ENCODE peak calls at places on chromosomes 2 and 18, in six cellular contexts. K is A549, X is K562, C is endothelial cell of umbilical vein, I is HepG2, T is GM12878. N is an unnamed sample.

GRCh38 chr2:190571666-190572065 is 37.1 kb upstream of the NEMP2 start:
- DNase-seq in T (no peak), K (no peak), X (no peak), I (no peak), C (no peak), N (peak)

GRCh38 chr2:36338827-36339145 is 16.8 kb upstream of the CRIM1 start:
- DNase-seq in I (peak), X (no peak), C (no peak), K (peak), T (no peak), N (no peak)

GRCh38 chr18:59383831-59384230 is 24.8 kb upstream of the LMAN1 start:
- DNase-seq in C (no peak), X (no peak), T (no peak), K (no peak), I (no peak), N (no peak)

GRCh38 chr2:158922610-158923009 is 45.8 kb upstream of the TANC1 start:
- DNase-seq in K (no peak), T (no peak), C (no peak), I (no peak), X (no peak), N (no peak)

GRCh38 chr2:39524756-39525635 is 87.9 kb upstream of the MAP4K3 start:
- DNase-seq in C (no peak), X (no peak), K (no peak), I (no peak), T (no peak), N (no peak)

GRCh38 chr2:203532957-203533695 is 2.0 kb downstream of the RAPH1 start:
- DNase-seq in T (no peak), I (peak), C (peak), K (peak), X (peak), N (no peak)

GRCh38 chr2:5111581-5111980 is 580.6 kb upstream of the SOX11 start:
- DNase-seq in K (no peak), C (no peak), I (no peak), X (no peak), T (no peak), N (no peak)

GRCh38 chr2:100891911-100892642 is 72.1 kb downstream of the NPAS2 start:
- DNase-seq in T (no peak), K (peak), C (no peak), I (peak), X (peak), N (peak)

GRCh38 chr2:39403311-39403710 is 33.8 kb downstream of the MAP4K3 start:
- DNase-seq in X (no peak), K (no peak), I (no peak), T (no peak), C (no peak), N (no peak)

GRCh38 chr18:49846263-49846662 is 32.9 kb upstream of the ACAA2 start:
- DNase-seq in T (no peak), C (no peak), X (no peak), I (no peak), K (no peak), N (no peak)

GRCh38 chr18:76416935-76417334 is 78.1 kb downstream of the ZNF516 start:
- DNase-seq in X (no peak), T (no peak), K (no peak), I (no peak), C (no peak), N (no peak)

GRCh38 chr2:2269989-2270562 is 61.0 kb downstream of the MYT1L start:
- DNase-seq in T (no peak), K (no peak), C (no peak), X (no peak), I (no peak), N (no peak)

GRCh38 chr2:146982393-146982846 is 862.4 kb upstream of the ACVR2A start:
- DNase-seq in I (no peak), X (no peak), K (no peak), T (no peak), C (no peak), N (peak)

GRCh38 chr2:74179063-74179865 is 585 bp upstream of the MOB1A start:
- DNase-seq in K (no peak), C (no peak), T (no peak), I (no peak), X (peak), N (no peak)

GRCh38 chr2:74178211-74179062 is at the start of gene MOB1A:
- DNase-seq in I (peak), X (peak), K (peak), T (peak), C (peak), N (peak)

GRCh38 chr2:74183878-74184277 is 5.2 kb upstream of the MOB1A start:
- DNase-seq in I (no peak), K (no peak), T (no peak), X (no peak), C (no peak), N (no peak)

GRCh38 chr2:74177697-74178096 is 982 bp downstream of the MOB1A start:
- DNase-seq in I (no peak), K (no peak), C (no peak), T (no peak), X (no peak), N (no peak)

DNA sequence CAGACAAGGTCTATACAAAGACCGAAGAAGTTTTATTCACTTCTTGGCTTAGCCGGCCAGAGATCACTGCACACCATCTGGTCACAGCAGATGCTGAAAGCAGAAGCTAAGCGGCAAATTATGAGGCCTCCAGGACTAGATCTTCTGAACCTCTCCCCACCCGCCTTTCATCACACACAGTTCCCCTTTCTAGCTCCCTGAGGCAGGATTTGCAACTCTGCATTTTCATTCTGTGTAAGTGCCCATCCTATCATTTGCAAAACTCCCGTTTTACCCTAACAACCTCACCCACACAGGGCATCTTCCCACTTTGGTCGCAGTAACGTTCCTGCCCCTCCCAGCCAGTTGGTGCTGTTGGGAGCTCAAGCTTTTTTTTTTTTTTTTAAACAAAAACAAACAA is 3.1 kb upstream of the MOB1A start:
- DNase-seq in T (peak), K (no peak), I (no peak), X (peak), C (no peak), N (peak)
- TF ChIP-seq POLR2A in T (peak), K (no peak), I (no peak), X (no peak), C (no peak), N (no peak)

DNA sequence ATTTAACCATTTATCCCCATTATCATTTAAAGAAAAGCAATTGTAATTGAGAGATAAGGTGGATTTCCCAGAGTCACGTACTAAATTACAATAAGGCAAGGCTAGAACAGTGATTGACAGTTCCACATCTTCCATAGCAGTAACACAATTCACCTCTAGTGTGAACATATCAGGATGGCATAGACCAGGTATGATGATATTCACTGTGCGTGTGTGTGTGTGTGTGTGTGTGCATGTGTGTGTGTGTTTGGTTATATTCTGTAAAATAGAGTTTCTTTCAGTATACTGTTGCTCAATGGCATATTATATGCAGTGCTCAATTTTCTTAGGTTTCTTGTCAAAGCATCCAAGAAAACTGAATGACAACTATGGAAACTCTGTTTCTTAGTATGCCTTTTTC is 1.7 kb downstream of the SCN2A start:
- DNase-seq in I (no peak), X (no peak), C (no peak), K (no peak), T (no peak), N (no peak)
- TF ChIP-seq MAX in I (no peak), X (no peak), C (no peak), K (no peak), T (no peak), N (no peak)

GRCh38 chr2:84474176-84474575 is 15.1 kb upstream of the SUCLG1 start:
- DNase-seq in K (no peak), X (no peak), T (no peak), I (no peak), C (no peak), N (no peak)
- TF ChIP-seq MYC in K (no peak), X (no peak), T (no peak), I (no peak), C (no peak), N (no peak)

DNA sequence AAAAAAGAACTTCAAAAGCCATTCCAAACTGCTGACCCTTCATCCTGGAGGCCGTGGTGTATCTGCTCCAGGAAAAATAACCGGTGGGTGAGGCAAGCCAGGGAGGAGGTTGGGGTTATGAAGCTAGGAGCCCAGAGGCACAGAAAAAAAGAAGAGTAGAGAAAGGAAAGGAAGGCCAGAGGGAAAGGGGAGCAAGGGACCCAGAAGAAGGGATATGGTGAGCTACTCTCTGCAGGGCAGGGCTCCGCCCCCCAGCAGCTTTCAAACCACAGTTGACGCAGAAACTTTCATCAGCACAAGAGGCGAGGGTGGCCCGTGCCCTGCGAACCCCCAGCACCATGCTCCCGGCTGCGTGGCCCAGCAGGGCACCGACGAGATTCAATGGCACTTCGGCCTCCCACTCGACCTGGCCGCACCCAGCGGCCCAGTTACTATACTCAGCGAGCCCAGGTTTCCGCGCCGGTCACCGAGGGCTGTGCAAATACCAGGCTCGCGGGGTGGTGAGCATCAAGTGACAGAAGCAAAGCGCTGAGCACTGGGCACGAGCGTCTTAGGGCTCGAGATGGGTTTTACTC is 665 bp downstream of the MCM6 start:
- DNase-seq in T (no peak), X (peak), C (peak), K (peak), I (no peak), N (peak)
- TF ChIP-seq POLR2A in T (peak), X (no peak), C (no peak), K (no peak), I (peak), N (peak)

GRCh38 chr18:24770625-24771024 is 310.2 kb downstream of the HRH4 start:
- DNase-seq in T (no peak), X (no peak), I (no peak), K (no peak), C (no peak), N (no peak)

GRCh38 chr18:24764766-24765165 is 304.3 kb downstream of the HRH4 start:
- DNase-seq in T (no peak), I (no peak), K (no peak), X (no peak), C (no peak), N (no peak)

GRCh38 chr18:24763765-24764548 is 303.5 kb downstream of the HRH4 start:
- DNase-seq in I (no peak), C (no peak), X (no peak), T (no peak), K (no peak), N (no peak)

GRCh38 chr18:24762417-24762816 is 302.0 kb downstream of the HRH4 start:
- DNase-seq in K (no peak), C (no peak), X (no peak), T (no peak), I (no peak), N (no peak)

DNA sequence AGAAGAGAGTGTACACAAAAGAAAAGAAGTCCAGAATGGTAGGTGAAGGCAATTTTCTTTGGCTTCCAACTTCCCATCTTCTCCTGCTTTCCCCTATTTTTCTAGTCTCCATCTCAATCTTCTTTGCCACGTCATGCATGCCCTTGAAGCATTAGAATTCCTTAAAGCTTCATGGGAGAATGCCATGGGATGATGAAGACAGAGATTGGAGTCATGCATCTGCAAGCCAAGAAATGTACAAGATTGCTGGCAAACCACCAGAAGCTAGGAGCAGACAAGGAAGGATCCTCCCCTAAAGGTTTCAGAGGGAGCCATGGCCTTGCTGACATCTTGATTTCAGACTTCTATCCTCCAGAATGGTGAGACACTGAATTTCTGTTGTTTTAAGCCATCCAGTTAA is 305.9 kb downstream of the HRH4 start:
- DNase-seq in K (no peak), I (no peak), C (no peak), T (no peak), X (no peak), N (no peak)
- TF ChIP-seq MAX in K (no peak), I (no peak), C (no peak), T (no peak), X (no peak), N (no peak)

GRCh38 chr18:8381801-8382459 is 227.3 kb upstream of the RAB12 start:
- DNase-seq in T (no peak), I (no peak), K (no peak), C (no peak), X (no peak), N (no peak)
- TF ChIP-seq MYC in T (no peak), I (no peak), K (no peak), C (no peak), X (no peak), N (no peak)

DNA sequence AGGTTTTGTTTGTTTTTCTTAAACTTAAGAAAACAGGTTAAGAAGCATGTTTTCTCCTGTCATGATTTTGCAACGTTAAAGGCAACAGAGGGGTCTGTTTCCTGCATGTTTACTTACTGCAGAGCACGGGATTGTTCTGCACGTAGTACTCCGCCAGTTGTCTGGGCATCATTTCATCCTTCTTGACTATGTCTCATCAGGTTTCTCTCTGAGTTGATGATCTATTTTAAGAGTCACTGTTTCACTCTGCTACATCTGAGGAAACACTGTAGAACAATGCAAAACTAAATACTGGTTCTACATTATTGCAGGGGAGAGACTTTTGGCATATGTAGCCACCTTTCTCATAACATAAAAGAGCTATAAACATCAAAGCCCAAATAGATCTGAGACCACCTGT is 63.1 kb upstream of the CYRIA start:
- DNase-seq in X (no peak), C (no peak), T (no peak), I (no peak), K (no peak), N (no peak)
- TF ChIP-seq POLR2A in X (no peak), C (no peak), T (no peak), I (no peak), K (no peak), N (no peak)

GRCh38 chr2:128520787-128521186 is 202.1 kb upstream of the HS6ST1 start:
- DNase-seq in K (no peak), T (peak), X (no peak), I (no peak), C (no peak), N (peak)

GRCh38 chr2:128522829-128523228 is 204.2 kb upstream of the HS6ST1 start:
- DNase-seq in C (no peak), T (no peak), K (no peak), X (no peak), I (no peak), N (no peak)

GRCh38 chr2:128519517-128520215 is 201.0 kb upstream of the HS6ST1 start:
- DNase-seq in C (no peak), K (no peak), X (no peak), I (no peak), T (no peak), N (no peak)

GRCh38 chr2:128521482-128521881 is 202.8 kb upstream of the HS6ST1 start:
- DNase-seq in I (no peak), T (no peak), C (no peak), X (no peak), K (no peak), N (no peak)

GRCh38 chr2:128520340-128520739 is 201.7 kb upstream of the HS6ST1 start:
- DNase-seq in X (no peak), C (no peak), K (no peak), I (no peak), T (no peak), N (no peak)
- TF ChIP-seq MAX in X (no peak), C (no peak), K (no peak), I (no peak), T (no peak), N (no peak)

GRCh38 chr18:33596178-33596854 is 18.3 kb downstream of the ASXL3 start:
- DNase-seq in X (no peak), C (peak), K (no peak), I (no peak), T (no peak), N (no peak)
- TF ChIP-seq MYC in X (no peak), C (no peak), K (no peak), I (no peak), T (no peak), N (no peak)

GRCh38 chr2:156437272-156437671 is 1.1 kb downstream of the GPD2 start:
- DNase-seq in X (peak), T (no peak), K (peak), C (no peak), I (no peak), N (peak)

GRCh38 chr2:156435392-156435724 is 821 bp upstream of the GPD2 start:
- DNase-seq in X (no peak), T (no peak), C (no peak), I (no peak), K (no peak), N (no peak)

GRCh38 chr2:156435725-156436476 is at the start of gene GPD2:
- DNase-seq in X (peak), C (peak), I (no peak), T (no peak), K (peak), N (peak)

GRCh38 chr2:156437876-156438410 is 1.8 kb downstream of the GPD2 start:
- DNase-seq in C (no peak), T (no peak), I (no peak), K (no peak), X (no peak), N (no peak)

GRCh38 chr2:156436477-156437085 is 402 bp downstream of the GPD2 start:
- DNase-seq in C (peak), T (no peak), K (peak), I (no peak), X (peak), N (peak)
- TF ChIP-seq POLR2A in C (no peak), T (no peak), K (no peak), I (no peak), X (no peak), N (no peak)